ENCODE peak calls at places on chromosomes 11 and 22, in eight cellular contexts. One of them, this sample, is unnamed.

GRCh38 chr11:74948898-74949747 is at the start of the genes SPCS2 and XRRA1:
- DNase-seq in heart right ventricle: peak
- DNase-seq in fibroblast of lung: peak
- DNase-seq in upper lobe of right lung: peak
- DNase-seq in dorsolateral prefrontal cortex: peak
- DNase-seq in sigmoid colon: peak
- DNase-seq in esophagus squamous epithelium: peak
- DNase-seq in mesendoderm: peak
- DNase-seq in this sample: peak

GRCh38 chr11:96144553-96144952 is 198.4 kb downstream of the MAML2 start:
- DNase-seq in heart right ventricle: no peak
- DNase-seq in fibroblast of lung: no peak
- DNase-seq in upper lobe of right lung: no peak
- DNase-seq in dorsolateral prefrontal cortex: no peak
- DNase-seq in sigmoid colon: no peak
- DNase-seq in esophagus squamous epithelium: no peak
- DNase-seq in mesendoderm: no peak
- DNase-seq in this sample: no peak

GRCh38 chr11:35419713-35420333 is 465 bp upstream of the SLC1A2 start:
- DNase-seq in heart right ventricle: peak
- DNase-seq in fibroblast of lung: no peak
- DNase-seq in upper lobe of right lung: peak
- DNase-seq in dorsolateral prefrontal cortex: no peak
- DNase-seq in sigmoid colon: no peak
- DNase-seq in esophagus squamous epithelium: no peak
- DNase-seq in mesendoderm: no peak
- DNase-seq in this sample: no peak

GRCh38 chr11:125494987-125495725 is 909 bp downstream of the FEZ1 start:
- DNase-seq in heart right ventricle: peak
- DNase-seq in fibroblast of lung: peak
- DNase-seq in upper lobe of right lung: peak
- DNase-seq in dorsolateral prefrontal cortex: peak
- DNase-seq in sigmoid colon: peak
- DNase-seq in esophagus squamous epithelium: no peak
- DNase-seq in mesendoderm: peak
- DNase-seq in this sample: peak

GRCh38 chr22:29359469-29359868 is 28.9 kb downstream of the AP1B1 start:
- DNase-seq in heart right ventricle: peak
- DNase-seq in fibroblast of lung: peak
- DNase-seq in upper lobe of right lung: no peak
- DNase-seq in dorsolateral prefrontal cortex: peak
- DNase-seq in sigmoid colon: peak
- DNase-seq in esophagus squamous epithelium: no peak
- DNase-seq in mesendoderm: peak
- DNase-seq in this sample: peak

GRCh38 chr11:11987503-11988022 is 20.9 kb downstream of the DKK3 start:
- DNase-seq in heart right ventricle: no peak
- DNase-seq in fibroblast of lung: peak
- DNase-seq in upper lobe of right lung: no peak
- DNase-seq in dorsolateral prefrontal cortex: no peak
- DNase-seq in sigmoid colon: no peak
- DNase-seq in esophagus squamous epithelium: no peak
- DNase-seq in mesendoderm: peak
- DNase-seq in this sample: no peak

GRCh38 chr22:24894998-24895397 is 51.5 kb downstream of the LHFPL7 start:
- DNase-seq in heart right ventricle: peak
- DNase-seq in fibroblast of lung: peak
- DNase-seq in upper lobe of right lung: peak
- DNase-seq in dorsolateral prefrontal cortex: no peak
- DNase-seq in sigmoid colon: peak
- DNase-seq in esophagus squamous epithelium: no peak
- DNase-seq in mesendoderm: no peak
- DNase-seq in this sample: no peak

GRCh38 chr22:29717789-29718188 is 2.0 kb upstream of the CABP7 start:
- DNase-seq in heart right ventricle: no peak
- DNase-seq in fibroblast of lung: no peak
- DNase-seq in upper lobe of right lung: no peak
- DNase-seq in dorsolateral prefrontal cortex: no peak
- DNase-seq in sigmoid colon: no peak
- DNase-seq in esophagus squamous epithelium: no peak
- DNase-seq in mesendoderm: no peak
- DNase-seq in this sample: no peak

GRCh38 chr11:2892215-2893020 is 6.8 kb upstream of the CDKN1C start:
- DNase-seq in heart right ventricle: peak
- DNase-seq in fibroblast of lung: peak
- DNase-seq in upper lobe of right lung: peak
- DNase-seq in dorsolateral prefrontal cortex: no peak
- DNase-seq in sigmoid colon: peak
- DNase-seq in esophagus squamous epithelium: no peak
- DNase-seq in mesendoderm: peak
- DNase-seq in this sample: no peak

GRCh38 chr11:72352859-72353551 is 81.3 kb downstream of the CLPB start:
- DNase-seq in heart right ventricle: no peak
- DNase-seq in fibroblast of lung: peak
- DNase-seq in upper lobe of right lung: no peak
- DNase-seq in dorsolateral prefrontal cortex: peak
- DNase-seq in sigmoid colon: no peak
- DNase-seq in esophagus squamous epithelium: no peak
- DNase-seq in mesendoderm: peak
- DNase-seq in this sample: peak

GRCh38 chr22:33326540-33327295 is 268.5 kb upstream of the SYN3 start:
- DNase-seq in heart right ventricle: no peak
- DNase-seq in fibroblast of lung: peak
- DNase-seq in upper lobe of right lung: no peak
- DNase-seq in dorsolateral prefrontal cortex: no peak
- DNase-seq in sigmoid colon: no peak
- DNase-seq in esophagus squamous epithelium: no peak
- DNase-seq in mesendoderm: peak
- DNase-seq in this sample: no peak

GRCh38 chr11:69431893-69432738 is 49.3 kb upstream of the LINC01488 start:
- DNase-seq in heart right ventricle: no peak
- DNase-seq in fibroblast of lung: no peak
- DNase-seq in upper lobe of right lung: no peak
- DNase-seq in dorsolateral prefrontal cortex: no peak
- DNase-seq in sigmoid colon: no peak
- DNase-seq in esophagus squamous epithelium: no peak
- DNase-seq in mesendoderm: no peak
- DNase-seq in this sample: no peak

GRCh38 chr11:43360361-43361032 is 1.8 kb downstream of the TTC17 start:
- DNase-seq in heart right ventricle: no peak
- DNase-seq in fibroblast of lung: no peak
- DNase-seq in upper lobe of right lung: no peak
- DNase-seq in dorsolateral prefrontal cortex: no peak
- DNase-seq in sigmoid colon: no peak
- DNase-seq in esophagus squamous epithelium: no peak
- DNase-seq in mesendoderm: no peak
- DNase-seq in this sample: no peak

GRCh38 chr22:45212992-45213751 is 27.5 kb downstream of the KIAA0930 start:
- DNase-seq in heart right ventricle: peak
- DNase-seq in fibroblast of lung: peak
- DNase-seq in upper lobe of right lung: peak
- DNase-seq in dorsolateral prefrontal cortex: peak
- DNase-seq in sigmoid colon: peak
- DNase-seq in esophagus squamous epithelium: no peak
- DNase-seq in mesendoderm: no peak
- DNase-seq in this sample: peak

GRCh38 chr11:134385171-134385570 is 26.9 kb downstream of the B3GAT1 start:
- DNase-seq in heart right ventricle: no peak
- DNase-seq in fibroblast of lung: no peak
- DNase-seq in upper lobe of right lung: no peak
- DNase-seq in dorsolateral prefrontal cortex: no peak
- DNase-seq in sigmoid colon: no peak
- DNase-seq in esophagus squamous epithelium: no peak
- DNase-seq in mesendoderm: no peak
- DNase-seq in this sample: no peak

GRCh38 chr11:114820621-114821020 is 142.3 kb downstream of the NXPE2 start:
- DNase-seq in heart right ventricle: no peak
- DNase-seq in fibroblast of lung: no peak
- DNase-seq in upper lobe of right lung: no peak
- DNase-seq in dorsolateral prefrontal cortex: no peak
- DNase-seq in sigmoid colon: no peak
- DNase-seq in esophagus squamous epithelium: no peak
- DNase-seq in mesendoderm: no peak
- DNase-seq in this sample: no peak

GRCh38 chr11:77883775-77884174 is 62.8 kb downstream of the AAMDC start:
- DNase-seq in heart right ventricle: no peak
- DNase-seq in fibroblast of lung: peak
- DNase-seq in upper lobe of right lung: no peak
- DNase-seq in dorsolateral prefrontal cortex: no peak
- DNase-seq in sigmoid colon: no peak
- DNase-seq in esophagus squamous epithelium: no peak
- DNase-seq in mesendoderm: no peak
- DNase-seq in this sample: no peak

GRCh38 chr11:5300246-5300645 is 1.5 kb downstream of the OR51B4 start:
- DNase-seq in heart right ventricle: no peak
- DNase-seq in fibroblast of lung: no peak
- DNase-seq in upper lobe of right lung: no peak
- DNase-seq in dorsolateral prefrontal cortex: no peak
- DNase-seq in sigmoid colon: no peak
- DNase-seq in esophagus squamous epithelium: no peak
- DNase-seq in mesendoderm: no peak
- DNase-seq in this sample: no peak

GRCh38 chr11:78784321-78785061 is 209.8 kb upstream of the NARS2 start:
- DNase-seq in heart right ventricle: no peak
- DNase-seq in fibroblast of lung: peak
- DNase-seq in upper lobe of right lung: no peak
- DNase-seq in dorsolateral prefrontal cortex: no peak
- DNase-seq in sigmoid colon: no peak
- DNase-seq in esophagus squamous epithelium: no peak
- DNase-seq in mesendoderm: no peak
- DNase-seq in this sample: no peak

GRCh38 chr11:58829736-58830135 is 14.8 kb downstream of the GLYATL2 start:
- DNase-seq in heart right ventricle: no peak
- DNase-seq in fibroblast of lung: peak
- DNase-seq in upper lobe of right lung: no peak
- DNase-seq in dorsolateral prefrontal cortex: no peak
- DNase-seq in sigmoid colon: no peak
- DNase-seq in esophagus squamous epithelium: no peak
- DNase-seq in mesendoderm: no peak
- DNase-seq in this sample: no peak

GRCh38 chr11:64996710-64997380 is at the start of gene BATF2:
- DNase-seq in heart right ventricle: peak
- DNase-seq in fibroblast of lung: peak
- DNase-seq in upper lobe of right lung: peak
- DNase-seq in dorsolateral prefrontal cortex: peak
- DNase-seq in sigmoid colon: peak
- DNase-seq in esophagus squamous epithelium: no peak
- DNase-seq in mesendoderm: peak
- DNase-seq in this sample: no peak

GRCh38 chr11:88170680-88171079 is 4.6 kb downstream of the RAB38 start:
- DNase-seq in heart right ventricle: no peak
- DNase-seq in fibroblast of lung: no peak
- DNase-seq in upper lobe of right lung: no peak
- DNase-seq in dorsolateral prefrontal cortex: no peak
- DNase-seq in sigmoid colon: no peak
- DNase-seq in esophagus squamous epithelium: no peak
- DNase-seq in mesendoderm: no peak
- DNase-seq in this sample: no peak
- H3K27ac ChIP-seq in heart right ventricle: no peak
- H3K27ac ChIP-seq in fibroblast of lung: no peak
- H3K27ac ChIP-seq in upper lobe of right lung: no peak
- H3K27ac ChIP-seq in dorsolateral prefrontal cortex: no peak
- H3K27ac ChIP-seq in sigmoid colon: no peak
- H3K27ac ChIP-seq in esophagus squamous epithelium: no peak
- H3K27ac ChIP-seq in mesendoderm: no peak
- H3K27ac ChIP-seq in this sample: no peak

DNA sequence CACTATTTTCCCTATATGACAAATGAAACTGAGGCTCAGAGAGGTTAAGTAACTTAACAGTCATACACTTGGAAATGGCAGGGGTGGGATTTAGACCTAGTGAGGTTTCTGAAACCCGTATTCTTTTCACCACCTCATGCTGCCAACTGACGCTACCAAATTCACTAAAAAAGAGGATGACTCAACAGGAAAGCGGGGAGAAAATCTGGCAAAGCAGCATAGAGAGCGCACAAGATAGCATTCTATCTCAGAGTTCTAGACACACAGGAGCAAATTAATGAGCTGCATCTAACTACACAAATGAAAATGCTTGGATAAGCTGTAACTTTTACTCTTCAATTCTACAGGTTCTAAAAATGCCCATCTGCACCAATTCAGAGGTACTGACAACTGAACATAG is 136.4 kb downstream of the RBFOX2 start:
- DNase-seq in heart right ventricle: no peak
- DNase-seq in fibroblast of lung: peak
- DNase-seq in upper lobe of right lung: no peak
- DNase-seq in dorsolateral prefrontal cortex: no peak
- DNase-seq in sigmoid colon: no peak
- DNase-seq in esophagus squamous epithelium: no peak
- DNase-seq in mesendoderm: no peak
- DNase-seq in this sample: no peak
- H3K27ac ChIP-seq in heart right ventricle: peak
- H3K27ac ChIP-seq in fibroblast of lung: no peak
- H3K27ac ChIP-seq in upper lobe of right lung: no peak
- H3K27ac ChIP-seq in dorsolateral prefrontal cortex: no peak
- H3K27ac ChIP-seq in sigmoid colon: peak
- H3K27ac ChIP-seq in esophagus squamous epithelium: peak
- H3K27ac ChIP-seq in mesendoderm: no peak
- H3K27ac ChIP-seq in this sample: no peak

GRCh38 chr22:31218565-31219262 is 6.6 kb downstream of the LIMK2 start:
- DNase-seq in heart right ventricle: no peak
- DNase-seq in fibroblast of lung: no peak
- DNase-seq in upper lobe of right lung: no peak
- DNase-seq in dorsolateral prefrontal cortex: no peak
- DNase-seq in sigmoid colon: no peak
- DNase-seq in esophagus squamous epithelium: no peak
- DNase-seq in mesendoderm: no peak
- DNase-seq in this sample: no peak
- H3K27ac ChIP-seq in heart right ventricle: peak
- H3K27ac ChIP-seq in fibroblast of lung: no peak
- H3K27ac ChIP-seq in upper lobe of right lung: peak
- H3K27ac ChIP-seq in dorsolateral prefrontal cortex: no peak
- H3K27ac ChIP-seq in sigmoid colon: peak
- H3K27ac ChIP-seq in esophagus squamous epithelium: peak
- H3K27ac ChIP-seq in mesendoderm: peak
- H3K27ac ChIP-seq in this sample: no peak

DNA sequence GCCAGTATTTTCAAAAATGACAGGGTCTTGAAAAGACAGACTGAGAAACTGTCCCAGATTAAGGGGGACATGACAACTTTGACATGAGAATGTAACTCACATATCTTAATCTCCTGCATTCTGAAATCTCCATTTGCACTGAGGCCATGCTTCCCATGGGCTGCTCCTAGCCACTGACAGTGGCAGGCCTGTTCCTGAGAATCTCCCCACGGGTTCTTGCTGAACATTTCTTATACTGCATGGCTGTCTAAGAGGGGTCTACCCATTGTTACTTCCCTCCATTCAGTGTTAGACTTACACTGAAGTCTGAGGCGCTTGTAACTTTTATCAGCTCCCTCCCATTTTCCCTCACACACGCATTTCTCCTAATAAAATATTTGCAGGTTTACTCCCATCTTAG is 1.5 kb downstream of the CEP295 start:
- DNase-seq in heart right ventricle: no peak
- DNase-seq in fibroblast of lung: no peak
- DNase-seq in upper lobe of right lung: no peak
- DNase-seq in dorsolateral prefrontal cortex: no peak
- DNase-seq in sigmoid colon: no peak
- DNase-seq in esophagus squamous epithelium: no peak
- DNase-seq in mesendoderm: no peak
- DNase-seq in this sample: no peak
- H3K27ac ChIP-seq in heart right ventricle: no peak
- H3K27ac ChIP-seq in fibroblast of lung: no peak
- H3K27ac ChIP-seq in upper lobe of right lung: no peak
- H3K27ac ChIP-seq in dorsolateral prefrontal cortex: no peak
- H3K27ac ChIP-seq in sigmoid colon: no peak
- H3K27ac ChIP-seq in esophagus squamous epithelium: no peak
- H3K27ac ChIP-seq in mesendoderm: no peak
- H3K27ac ChIP-seq in this sample: no peak

This sample was measured in substantia nigra.